ENCODE peak calls at places on chromosomes 3 and 15, in five cellular contexts. L is activated naive CD8-positive, alpha-beta T cell treated with anti-CD3 and anti-CD28 coated beads, Interleukin-2, amount 50 U/mL, for 24 hours; Q is T-helper 9 cell; A is ureter; M is stimulated activated naive B cell treated with anti-CD40 and anti-IgM and Interleukin-4, amounts not matched to agents 10 μg/mL and 1 μg/mL and 100 μg/mL, for 72 hours. K is an unnamed sample.

GRCh38 chr3:7682822-7683229 is 818.8 kb upstream of the LMCD1 start:
- DNase-seq in L (no peak), Q (no peak), A (no peak), M (no peak), K (no peak)

GRCh38 chr15:62165793-62166380 is 802 bp upstream of the C2CD4B start:
- DNase-seq in A (no peak), M (no peak), Q (no peak), L (no peak), K (no peak)

GRCh38 chr3:99868438-99868723 is 50.7 kb downstream of the CMSS1 start:
- DNase-seq in Q (no peak), M (no peak), L (no peak), A (no peak), K (no peak)

GRCh38 chr3:42547401-42547945 is 34.3 kb downstream of the SEC22C start:
- DNase-seq in Q (peak; percentile 66), M (peak; percentile 23), L (peak; percentile 69), A (peak; percentile 76), K (peak; percentile 90)

GRCh38 chr3:175163686-175164085 is 304.6 kb downstream of the NAALADL2 start:
- DNase-seq in M (no peak), Q (no peak), L (no peak), A (no peak), K (no peak)

GRCh38 chr3:20185733-20186599 is at the start of gene SGO1:
- DNase-seq in L (peak; percentile 100), Q (peak; percentile 99), M (peak; percentile 100), A (peak; percentile 99), K (peak; percentile 100)

GRCh38 chr3:155745795-155746550 is 1.1 kb upstream of the PLCH1 start:
- DNase-seq in M (no peak), L (peak; percentile 10), Q (no peak), A (no peak), K (no peak)

GRCh38 chr15:59160880-59161593 is 45.6 kb upstream of the LDHAL6B start:
- DNase-seq in Q (no peak), M (no peak), L (peak; percentile 16), A (no peak), K (no peak)

GRCh38 chr3:148319161-148319915 is 378.4 kb upstream of the AGTR1 start:
- DNase-seq in Q (no peak), M (no peak), L (no peak), A (no peak), K (no peak)

GRCh38 chr3:24704496-24704895 is 209.8 kb upstream of the THRB start:
- DNase-seq in L (no peak), A (no peak), Q (no peak), M (no peak), K (no peak)

GRCh38 chr15:95162521-95162920 is 931.2 kb downstream of the MCTP2 start:
- DNase-seq in A (no peak), L (no peak), Q (no peak), M (no peak), K (no peak)

GRCh38 chr15:32723171-32723948 is 5.6 kb downstream of the GREM1 start:
- DNase-seq in A (no peak), M (no peak), Q (no peak), L (no peak), K (no peak)

GRCh38 chr15:70137975-70138374 is 40.3 kb upstream of the TLE3 start:
- DNase-seq in Q (no peak), L (no peak), M (no peak), A (no peak), K (no peak)

GRCh38 chr15:66249623-66250174 is 3.9 kb downstream of the MEGF11 start:
- DNase-seq in M (no peak), L (no peak), Q (no peak), A (no peak), K (no peak)

GRCh38 chr15:94324117-94324826 is 92.9 kb downstream of the MCTP2 start:
- DNase-seq in M (peak; percentile 41), A (peak; percentile 49), Q (peak; percentile 27), L (peak; percentile 62), K (no peak)

GRCh38 chr15:62928996-62929350 is 113.6 kb upstream of the TPM1 start:
- DNase-seq in Q (no peak), A (no peak), L (no peak), M (no peak), K (no peak)

GRCh38 chr3:126292318-126293070 is 64.7 kb downstream of the KLF15 start:
- DNase-seq in M (no peak), Q (no peak), L (no peak), A (no peak), K (no peak)

GRCh38 chr3:71101014-71101413 is 482.5 kb downstream of the FOXP1 start:
- DNase-seq in M (no peak), Q (no peak), L (no peak), A (no peak), K (no peak)

GRCh38 chr3:99551520-99551919 is 86.9 kb upstream of the COL8A1 start:
- DNase-seq in A (no peak), Q (no peak), L (no peak), M (no peak), K (no peak)

GRCh38 chr15:29571728-29572454 is 250.4 kb downstream of the TJP1 start:
- DNase-seq in A (no peak), M (no peak), L (no peak), Q (no peak), K (no peak)

GRCh38 chr3:128482857-128483656 is 9.9 kb downstream of the GATA2 start:
- DNase-seq in M (no peak), L (peak; percentile 12), A (peak; percentile 73), Q (no peak), K (no peak)

GRCh38 chr3:5250467-5251195 is 63.1 kb downstream of the EDEM1 start:
- DNase-seq in A (no peak), M (no peak), L (no peak), Q (no peak), K (no peak)

GRCh38 chr15:50652671-50653070 is 33.9 kb downstream of the TRPM7 start:
- DNase-seq in A (no peak), M (no peak), Q (no peak), L (no peak), K (no peak)

GRCh38 chr3:50519471-50520089 is 16.1 kb upstream of the CACNA2D2 start:
- DNase-seq in M (peak; percentile 40), A (peak; percentile 71), L (peak; percentile 84), Q (peak; percentile 68), K (no peak)

GRCh38 chr15:82871577-82872484 is 62.4 kb downstream of the WHAMM start:
- DNase-seq in L (no peak), M (no peak), A (no peak), Q (no peak), K (peak; percentile 64)